ENCODE peak calls at places on chromosomes 6 and 20, in seven cellular contexts. K is A673, D is MM.1S, M is psoas muscle, O is SJSA1, J is IMR-90, R is lower lobe of right lung. W is an unnamed sample.

GRCh38 chr6:24882295-24882694 is 53.5 kb downstream of the RIPOR2 start:
- DNase-seq in O (no peak), J (peak; percentile 56), K (no peak), M (no peak), D (no peak), R (no peak), W (no peak)

GRCh38 chr6:157023958-157024357 is 246.8 kb downstream of the ARID1B start:
- DNase-seq in K (no peak), D (no peak), O (no peak), M (no peak), R (no peak), J (peak; percentile 83), W (no peak)

GRCh38 chr6:107866606-107867301 is 42.6 kb upstream of the SCML4 start:
- DNase-seq in M (no peak), O (no peak), R (no peak), J (peak; percentile 34), D (peak; percentile 47), K (peak; percentile 67), W (peak; percentile 56)

GRCh38 chr20:8749986-8750385 is 318.9 kb upstream of the PLCB4 start:
- DNase-seq in R (no peak), J (peak; percentile 86), K (no peak), M (no peak), O (no peak), D (no peak), W (no peak)

GRCh38 chr6:104644848-104645247 is 214.9 kb downstream of the HACE1 start:
- DNase-seq in K (no peak), O (no peak), R (no peak), D (no peak), J (no peak), M (no peak), W (no peak)

GRCh38 chr6:138645976-138646640 is 127.5 kb upstream of the CCDC28A start:
- DNase-seq in R (no peak), M (no peak), D (no peak), O (no peak), J (no peak), K (no peak), W (no peak)

GRCh38 chr6:160667854-160668481 is 3.9 kb upstream of the LPA start:
- DNase-seq in J (no peak), O (no peak), M (no peak), K (peak; percentile 18), D (peak; percentile 14), R (no peak), W (peak; percentile 50)

GRCh38 chr6:165766457-165766856 is 103.4 kb upstream of the PDE10A start:
- DNase-seq in M (no peak), D (peak; percentile 17), R (no peak), K (no peak), J (peak; percentile 59), O (no peak), W (no peak)

GRCh38 chr6:43773050-43773956 is 3.3 kb downstream of the VEGFA start:
- DNase-seq in D (peak; percentile 85), O (peak; percentile 69), M (peak; percentile 66), R (peak; percentile 76), K (peak; percentile 67), J (peak; percentile 57), W (peak; percentile 64)

GRCh38 chr20:47377122-47377722 is 20.7 kb upstream of the ZMYND8 start:
- DNase-seq in J (no peak), M (no peak), D (no peak), R (no peak), K (no peak), O (no peak), W (no peak)

DNA sequence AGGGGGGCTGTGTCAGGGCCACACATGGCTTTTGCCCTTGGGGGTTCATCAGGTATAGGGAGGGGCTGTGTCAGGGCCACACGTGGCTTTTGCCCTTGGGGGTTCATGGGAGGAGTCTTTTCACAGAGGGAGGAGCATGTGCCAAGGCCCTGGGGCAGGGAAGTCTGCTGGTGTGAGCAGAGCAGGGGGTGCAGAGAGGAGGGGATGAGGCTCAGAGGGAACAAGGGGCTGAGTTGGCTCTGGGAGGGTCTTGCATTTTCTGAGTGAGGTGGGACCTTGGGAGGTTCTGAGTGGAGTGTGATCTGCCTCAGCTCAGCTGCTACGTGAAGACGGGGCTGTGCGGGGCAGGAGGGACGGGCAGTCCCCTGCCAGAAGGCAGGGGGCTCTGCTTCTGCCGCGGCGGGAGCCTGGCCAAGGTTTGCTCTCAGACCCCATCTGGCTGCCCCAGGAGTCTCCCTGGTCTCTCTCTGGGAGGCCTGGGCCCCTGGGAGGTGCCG is 6.0 kb upstream of the SOX18 start:
- DNase-seq in M (no peak), O (no peak), R (no peak), K (no peak), J (no peak), D (no peak), W (no peak)
- H3K27ac ChIP-seq in M (peak overlapping the region; percentile 68), O (peak overlapping the region; percentile 96), R (peak overlapping the region; percentile 87), K (no peak overlapping the region), J (no peak overlapping the region), D (no peak overlapping the region), W (peak overlapping the region; percentile 77)

GRCh38 chr6:10410214-10410873 is 4.5 kb downstream of the TFAP2A start:
- DNase-seq in K (no peak), R (no peak), M (no peak), D (no peak), O (peak; percentile 45), J (no peak), W (no peak)
- H3K27ac ChIP-seq in K (no peak overlapping the region), R (no peak overlapping the region), M (no peak overlapping the region), D (no peak overlapping the region), O (peak overlapping the region; percentile 97), J (peak overlapping the region; percentile 52), W (no peak overlapping the region)

DNA sequence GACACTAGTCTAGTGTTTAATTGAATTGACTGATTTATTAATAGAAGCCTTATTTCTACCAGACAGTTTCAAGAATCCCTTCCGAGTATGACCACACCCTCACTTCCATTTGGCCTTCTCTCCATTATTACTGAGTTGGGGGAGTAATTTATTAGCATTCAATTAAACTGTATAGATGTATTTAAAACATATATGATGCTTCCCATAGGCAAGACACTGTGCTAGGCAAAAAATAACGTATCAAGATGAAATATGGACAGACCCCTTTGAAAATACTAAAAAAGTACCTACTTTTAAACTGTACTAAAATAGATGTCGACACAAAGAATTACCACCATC is 112.9 kb upstream of the PHACTR1 start:
- DNase-seq in R (no peak), D (no peak), O (no peak), J (no peak), K (no peak), M (no peak), W (no peak)
- H3K27ac ChIP-seq in R (no peak overlapping the region), D (no peak overlapping the region), O (no peak overlapping the region), J (no peak overlapping the region), K (no peak overlapping the region), M (no peak overlapping the region), W (no peak overlapping the region)

GRCh38 chr6:12262236-12263061 is 27.7 kb upstream of the EDN1 start:
- DNase-seq in D (no peak), J (no peak), M (no peak), O (no peak), R (no peak), K (no peak), W (no peak)
- H3K27ac ChIP-seq in D (no peak overlapping the region), J (no peak overlapping the region), M (no peak overlapping the region), O (no peak overlapping the region), R (no peak overlapping the region), K (no peak overlapping the region), W (no peak overlapping the region)

DNA sequence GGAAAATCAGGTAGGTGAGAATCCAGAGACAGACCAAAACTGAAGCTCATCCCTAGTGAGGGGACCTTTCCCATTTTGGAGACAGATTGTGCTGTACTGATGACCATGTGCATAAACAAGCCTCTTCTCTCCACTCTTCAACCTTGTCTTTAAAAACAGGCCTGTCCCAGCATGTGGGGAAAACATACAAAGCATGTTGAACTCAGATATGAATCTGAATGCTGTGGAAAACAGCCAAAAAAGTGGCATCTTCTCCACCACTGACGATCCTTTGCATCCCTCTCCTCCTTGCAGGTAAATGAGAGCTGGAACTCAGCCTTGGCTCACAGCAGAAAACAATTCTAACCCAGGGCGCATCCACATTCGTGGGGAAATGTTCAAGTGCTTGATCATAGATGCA is 123.7 kb upstream of the FOXQ1 start:
- DNase-seq in D (no peak), M (no peak), K (no peak), O (no peak), R (no peak), J (no peak), W (no peak)
- H3K27ac ChIP-seq in D (no peak overlapping the region), M (no peak overlapping the region), K (no peak overlapping the region), O (no peak overlapping the region), R (no peak overlapping the region), J (no peak overlapping the region), W (no peak overlapping the region)

DNA sequence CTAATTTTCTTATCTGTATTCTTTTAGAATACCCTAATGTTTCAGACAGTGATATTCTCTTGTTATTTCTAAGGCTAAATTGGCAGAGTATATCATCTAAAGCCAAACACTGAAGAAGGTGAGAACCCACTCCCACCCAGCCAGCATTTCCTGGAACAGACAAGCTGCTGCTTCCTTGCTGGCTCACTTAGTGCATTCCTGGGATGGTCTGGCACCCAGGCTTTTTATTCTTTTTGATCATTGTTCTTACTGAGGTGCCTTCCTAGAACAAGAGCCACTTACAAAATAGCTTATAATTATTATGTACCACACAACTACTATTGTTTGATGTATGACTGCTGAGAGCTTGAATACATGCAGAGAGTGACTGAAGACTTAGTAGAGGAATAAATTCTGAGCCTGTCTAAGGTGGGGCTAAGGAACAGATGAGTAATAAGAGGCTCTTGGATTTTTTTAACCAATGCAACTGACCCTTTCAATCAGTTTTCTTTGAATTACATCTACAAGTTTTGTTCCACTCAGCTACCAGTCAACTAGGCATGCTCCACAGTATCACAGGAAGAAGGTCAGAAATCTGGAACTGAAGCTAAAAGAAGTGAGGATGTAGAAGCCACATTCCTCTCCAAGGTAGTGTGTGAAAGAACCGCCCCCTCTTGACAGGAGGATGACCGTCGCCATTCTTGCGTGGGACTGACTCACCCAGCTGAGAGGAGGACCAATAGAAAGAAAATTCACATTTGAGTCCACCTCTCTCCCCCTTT is 30.1 kb downstream of the PRPH2 start:
- DNase-seq in R (no peak), M (peak; percentile 33), O (peak; percentile 77), K (no peak), D (no peak), J (peak; percentile 80), W (no peak)
- H3K27ac ChIP-seq in R (peak overlapping the region; percentile 51), M (peak overlapping the region; percentile 81), O (peak overlapping the region; percentile 61), K (no peak overlapping the region), D (no peak overlapping the region), J (no peak overlapping the region), W (no peak overlapping the region)

GRCh38 chr6:56716229-56716628 is 73.5 kb upstream of the DST start:
- DNase-seq in K (no peak), O (no peak), R (no peak), D (no peak), J (peak; percentile 33), M (no peak), W (no peak)

GRCh38 chr6:56718236-56718635 is 75.5 kb upstream of the DST start:
- DNase-seq in J (no peak), R (no peak), O (no peak), D (no peak), M (no peak), K (no peak), W (no peak)

GRCh38 chr6:56714982-56715456 is 72.3 kb upstream of the DST start:
- DNase-seq in M (no peak), O (peak; percentile 76), K (peak; percentile 97), D (no peak), R (no peak), J (peak; percentile 92), W (peak; percentile 81)

GRCh38 chr6:56720882-56721281 is 78.2 kb upstream of the DST start:
- DNase-seq in R (no peak), O (no peak), K (no peak), D (no peak), J (no peak), M (no peak), W (no peak)

DNA sequence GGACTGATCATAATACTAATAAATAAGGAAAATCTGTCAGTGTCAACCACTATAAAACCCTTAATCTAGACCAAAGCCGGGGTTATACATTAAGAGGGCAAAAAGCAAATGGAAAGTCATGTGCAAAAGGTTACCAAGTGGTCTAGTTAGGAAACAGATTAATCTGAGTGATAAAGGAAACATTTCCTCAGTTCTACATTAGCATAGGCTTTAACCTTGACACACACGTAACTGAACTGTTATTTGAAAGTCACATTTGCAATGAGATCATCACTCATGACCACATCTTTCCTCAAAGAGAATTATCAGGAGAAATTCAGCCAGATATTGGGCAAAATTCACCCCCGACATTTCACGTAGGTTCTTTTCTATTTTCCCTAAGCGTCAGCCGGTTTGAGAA is 76.6 kb upstream of the DST start:
- DNase-seq in D (no peak), K (no peak), R (no peak), J (no peak), M (no peak), O (no peak), W (peak; percentile 16)
- H3K27ac ChIP-seq in D (no peak overlapping the region), K (no peak overlapping the region), R (no peak overlapping the region), J (no peak overlapping the region), M (peak overlapping the region; percentile 24), O (no peak overlapping the region), W (no peak overlapping the region)